ENCODE peak calls at places on chromosomes 1 and 21, in five cellular contexts. S is mesenchymal stem cell, G is H1, J is neuronal stem cell, T is trophoblast cell. X is an unnamed sample.

GRCh38 chr21:45130324-45130774 is 56.0 kb downstream of the ADARB1 start:
- DNase-seq in G (no peak), T (no peak), J (no peak), S (peak), X (no peak)

GRCh38 chr1:50175711-50176562 is 67.2 kb downstream of the ELAVL4 start:
- DNase-seq in S (no peak), J (no peak), G (no peak), T (peak), X (no peak)

GRCh38 chr1:175822575-175822974 is 79.2 kb upstream of the TNR start:
- DNase-seq in S (peak), G (no peak), J (no peak), T (peak), X (no peak)

GRCh38 chr1:87226341-87226760 is 102.3 kb upstream of the LMO4 start:
- DNase-seq in J (peak), T (peak), S (peak), G (peak), X (peak)

GRCh38 chr1:173478099-173478555 is 992 bp downstream of the PRDX6 start:
- DNase-seq in T (peak), S (peak), J (no peak), G (no peak), X (no peak)

GRCh38 chr1:39926343-39926769 is 24.6 kb upstream of the MYCL start:
- DNase-seq in T (no peak), J (no peak), S (no peak), G (no peak), X (no peak)

GRCh38 chr1:8396912-8397406 is 79.0 kb downstream of the SLC45A1 start:
- DNase-seq in J (no peak), T (peak), G (no peak), S (peak), X (no peak)

GRCh38 chr1:165451696-165452095 is 6.8 kb upstream of the RXRG start:
- DNase-seq in T (no peak), G (no peak), S (no peak), J (no peak), X (no peak)

GRCh38 chr1:232472485-232473041 is 157.4 kb downstream of the SIPA1L2 start:
- DNase-seq in S (peak), J (no peak), T (no peak), G (no peak), X (no peak)

GRCh38 chr1:29903767-29904166 is 667.4 kb downstream of the PTPRU start:
- DNase-seq in T (no peak), S (no peak), G (no peak), J (no peak), X (no peak)

GRCh38 chr1:70353641-70354331 is 736 bp downstream of the ANKRD13C start:
- DNase-seq in J (no peak), S (peak), G (no peak), T (peak), X (no peak)

GRCh38 chr1:23376890-23377811 is 7.5 kb upstream of the ZNF436 start:
- DNase-seq in S (peak), G (no peak), J (no peak), T (peak), X (no peak)

GRCh38 chr1:214192825-214193643 is 87.9 kb upstream of the SMYD2 start:
- DNase-seq in T (no peak), G (no peak), J (peak), S (peak), X (no peak)

GRCh38 chr1:208179303-208179702 is 64.9 kb downstream of the PLXNA2 start:
- DNase-seq in T (peak), G (no peak), S (no peak), J (no peak), X (no peak)

GRCh38 chr1:78255849-78256248 is 210.1 kb downstream of the GIPC2 start:
- DNase-seq in T (no peak), G (no peak), S (no peak), J (no peak), X (no peak)

GRCh38 chr1:10779201-10779600 is 17.2 kb downstream of the CASZ1 start:
- DNase-seq in G (no peak), S (no peak), J (no peak), T (no peak), X (no peak)

GRCh38 chr1:89946532-89946931 is 48.4 kb upstream of the ZNF326 start:
- DNase-seq in J (no peak), S (no peak), T (no peak), G (no peak), X (no peak)

GRCh38 chr1:185912504-185912903 is 178.3 kb downstream of the HMCN1 start:
- DNase-seq in T (no peak), G (no peak), S (no peak), J (no peak), X (peak)
- H2BK12ac ChIP-seq in T (no peak), G (no peak), S (no peak), J (no peak), X (no peak)

GRCh38 chr1:42328916-42329496 is 6.0 kb downstream of the FOXJ3 start:
- DNase-seq in G (no peak), S (no peak), T (no peak), J (no peak), X (no peak)
- H2BK12ac ChIP-seq in G (no peak), S (no peak), T (no peak), J (no peak), X (no peak)

DNA sequence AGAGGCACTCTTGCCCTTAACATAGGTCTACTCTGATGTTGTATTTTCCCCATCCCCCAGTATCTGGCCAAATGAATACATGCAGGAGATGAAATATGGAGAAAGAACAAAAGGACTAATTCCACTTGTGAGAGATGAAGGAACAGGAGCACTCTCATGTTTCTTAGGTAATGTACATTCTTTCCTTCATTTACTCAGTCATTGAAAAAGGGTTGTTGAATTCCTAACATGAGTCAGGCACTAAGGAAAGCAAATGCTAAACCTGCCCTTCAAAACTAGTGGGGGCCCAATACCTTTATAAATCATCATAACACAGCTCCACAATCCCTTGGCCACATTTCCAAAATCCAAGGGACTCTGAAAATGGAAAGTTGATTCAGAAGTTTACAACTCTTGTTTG is 94.3 kb downstream of the DIRAS3 start:
- DNase-seq in G (no peak), S (no peak), J (no peak), T (no peak), X (no peak)
- H2BK12ac ChIP-seq in G (no peak), S (no peak), J (no peak), T (no peak), X (no peak)

GRCh38 chr1:198651685-198652400 is 13.0 kb downstream of the PTPRC start:
- DNase-seq in S (no peak), T (no peak), G (no peak), J (no peak), X (no peak)
- H2BK12ac ChIP-seq in S (no peak), T (no peak), G (no peak), J (no peak), X (no peak)

X was measured in H9.